ENCODE peak calls at places on chromosomes 11 and 22, in five cellular contexts. One of them, this sample, is unnamed.
A peak's percentile ranks its signal among the peaks of the same experiment; 100 is the strongest.

GRCh38 chr11:834371-835316 is 1.9 kb downstream of the CD151 start:
- DNase-seq in right atrium auricular region: peak; percentile 82
- DNase-seq in PC-3: peak; percentile 94
- DNase-seq in thoracic aorta: peak; percentile 62
- DNase-seq in spleen: peak; percentile 78
- DNase-seq in this sample: peak; percentile 96

GRCh38 chr11:133966924-133967598 is 10.3 kb upstream of the IGSF9B start:
- DNase-seq in right atrium auricular region: no peak
- DNase-seq in PC-3: no peak
- DNase-seq in thoracic aorta: no peak
- DNase-seq in spleen: peak; percentile 89
- DNase-seq in this sample: no peak

GRCh38 chr11:132992838-132993680 is 539.2 kb downstream of the OPCML start:
- DNase-seq in right atrium auricular region: no peak
- DNase-seq in PC-3: no peak
- DNase-seq in thoracic aorta: no peak
- DNase-seq in spleen: no peak
- DNase-seq in this sample: no peak

GRCh38 chr22:49408102-49408836 is 419.4 kb downstream of the BRD1 start:
- DNase-seq in right atrium auricular region: no peak
- DNase-seq in PC-3: no peak
- DNase-seq in thoracic aorta: no peak
- DNase-seq in spleen: no peak
- DNase-seq in this sample: no peak

GRCh38 chr11:35387341-35387982 is 31.9 kb downstream of the SLC1A2 start:
- DNase-seq in right atrium auricular region: no peak
- DNase-seq in PC-3: peak; percentile 9
- DNase-seq in thoracic aorta: no peak
- DNase-seq in spleen: no peak
- DNase-seq in this sample: no peak

GRCh38 chr22:19843107-19843856 is 11.4 kb downstream of the GNB1L start:
- DNase-seq in right atrium auricular region: peak; percentile 51
- DNase-seq in PC-3: no peak
- DNase-seq in thoracic aorta: no peak
- DNase-seq in spleen: no peak
- DNase-seq in this sample: no peak

GRCh38 chr11:128195057-128195751 is 392.2 kb downstream of the ETS1 start:
- DNase-seq in right atrium auricular region: no peak
- DNase-seq in PC-3: no peak
- DNase-seq in thoracic aorta: no peak
- DNase-seq in spleen: no peak
- DNase-seq in this sample: no peak

GRCh38 chr11:65491163-65491465 is 7.7 kb upstream of the MALAT1 start:
- DNase-seq in right atrium auricular region: no peak
- DNase-seq in PC-3: no peak
- DNase-seq in thoracic aorta: no peak
- DNase-seq in spleen: no peak
- DNase-seq in this sample: no peak

GRCh38 chr22:37162221-37163095 is 12.7 kb upstream of the IL2RB start:
- DNase-seq in right atrium auricular region: no peak
- DNase-seq in PC-3: no peak
- DNase-seq in thoracic aorta: no peak
- DNase-seq in spleen: peak; percentile 82
- DNase-seq in this sample: no peak

DNA sequence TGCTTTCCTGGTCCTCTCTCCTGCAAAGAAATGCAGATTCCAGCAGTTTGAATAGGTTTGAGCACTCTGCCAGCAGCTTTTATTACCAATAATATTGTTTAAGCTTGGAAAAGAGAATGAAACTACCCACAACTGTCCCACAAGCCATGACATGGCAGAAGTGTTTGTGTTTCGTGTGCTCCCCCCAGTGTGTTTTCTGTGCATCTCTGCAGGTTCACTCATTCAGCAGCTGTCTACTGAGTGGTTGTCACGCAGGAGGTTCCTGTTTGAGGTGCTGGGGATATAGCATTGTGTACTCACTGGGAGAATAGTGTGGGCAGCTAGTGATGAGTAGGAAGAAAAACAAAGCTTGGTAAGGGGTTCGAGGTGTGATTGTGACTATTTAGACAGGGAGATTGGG is 55.3 kb upstream of the SUSD2 start:
- DNase-seq in right atrium auricular region: no peak
- DNase-seq in PC-3: no peak
- DNase-seq in thoracic aorta: no peak
- DNase-seq in spleen: no peak
- DNase-seq in this sample: no peak
- TF ChIP-seq CTCF in right atrium auricular region: no peak
- TF ChIP-seq CTCF in PC-3: no peak
- TF ChIP-seq CTCF in thoracic aorta: no peak
- TF ChIP-seq CTCF in spleen: no peak
- TF ChIP-seq CTCF in this sample: no peak

GRCh38 chr11:68471360-68472340 is 11.1 kb downstream of the PPP6R3 start:
- DNase-seq in right atrium auricular region: no peak
- DNase-seq in PC-3: no peak
- DNase-seq in thoracic aorta: no peak
- DNase-seq in spleen: peak; percentile 43
- DNase-seq in this sample: no peak
- H3K27ac ChIP-seq in right atrium auricular region: peak overlapping the region; percentile 35
- H3K27ac ChIP-seq in PC-3: no peak overlapping the region
- H3K27ac ChIP-seq in thoracic aorta: no peak overlapping the region
- H3K27ac ChIP-seq in spleen: peak overlapping the region; percentile 63
- H3K27ac ChIP-seq in this sample: peak overlapping the region; percentile 12

GRCh38 chr11:62757846-62758788 is 3.3 kb upstream of the POLR2G start:
- DNase-seq in right atrium auricular region: no peak
- DNase-seq in PC-3: no peak
- DNase-seq in thoracic aorta: no peak
- DNase-seq in spleen: peak; percentile 11
- DNase-seq in this sample: no peak
- H3K4me1 ChIP-seq in right atrium auricular region: peaks cover 23% of the 10 kb centered on the region
- H3K4me1 ChIP-seq in PC-3: peaks cover 23% of the 10 kb centered on the region
- H3K4me1 ChIP-seq in thoracic aorta: peaks cover 23% of the 10 kb centered on the region
- H3K4me1 ChIP-seq in spleen: peaks cover 24% of the 10 kb centered on the region
- H3K4me1 ChIP-seq in this sample: peaks cover 5% of the 10 kb centered on the region

GRCh38 chr22:40540265-40540664 is 96.3 kb downstream of the MRTFA start:
- DNase-seq in right atrium auricular region: no peak
- DNase-seq in PC-3: no peak
- DNase-seq in thoracic aorta: no peak
- DNase-seq in spleen: no peak
- DNase-seq in this sample: no peak
- TF ChIP-seq CTCF in right atrium auricular region: no peak
- TF ChIP-seq CTCF in PC-3: no peak
- TF ChIP-seq CTCF in thoracic aorta: no peak
- TF ChIP-seq CTCF in spleen: no peak
- TF ChIP-seq CTCF in this sample: no peak

GRCh38 chr11:2524446-2525165 is 79.8 kb downstream of the KCNQ1 start:
- DNase-seq in right atrium auricular region: no peak
- DNase-seq in PC-3: no peak
- DNase-seq in thoracic aorta: no peak
- DNase-seq in spleen: peak; percentile 59
- DNase-seq in this sample: no peak

GRCh38 chr11:2521081-2521480 is 76.3 kb downstream of the KCNQ1 start:
- DNase-seq in right atrium auricular region: no peak
- DNase-seq in PC-3: no peak
- DNase-seq in thoracic aorta: no peak
- DNase-seq in spleen: peak; percentile 45
- DNase-seq in this sample: no peak

GRCh38 chr11:2523821-2524391 is 79.1 kb downstream of the KCNQ1 start:
- DNase-seq in right atrium auricular region: no peak
- DNase-seq in PC-3: no peak
- DNase-seq in thoracic aorta: no peak
- DNase-seq in spleen: peak; percentile 66
- DNase-seq in this sample: no peak

GRCh38 chr11:2521681-2522630 is 77.1 kb downstream of the KCNQ1 start:
- DNase-seq in right atrium auricular region: peak; percentile 44
- DNase-seq in PC-3: no peak
- DNase-seq in thoracic aorta: no peak
- DNase-seq in spleen: peak; percentile 68
- DNase-seq in this sample: peak; percentile 60

GRCh38 chr11:2522636-2523255 is 77.9 kb downstream of the KCNQ1 start:
- DNase-seq in right atrium auricular region: peak; percentile 36
- DNase-seq in PC-3: no peak
- DNase-seq in thoracic aorta: no peak
- DNase-seq in spleen: peak; percentile 58
- DNase-seq in this sample: peak; percentile 45
- H3K27ac ChIP-seq in right atrium auricular region: no peak overlapping the region
- H3K27ac ChIP-seq in PC-3: no peak overlapping the region
- H3K27ac ChIP-seq in thoracic aorta: no peak overlapping the region
- H3K27ac ChIP-seq in spleen: no peak overlapping the region
- H3K27ac ChIP-seq in this sample: no peak overlapping the region